ENCODE peak calls at places on chromosomes 7 and 10, in six cellular contexts. One of them, this sample, is unnamed.

GRCh38 chr7:134527979-134528371 is 608 bp downstream of the AKR1B10 start:
- DNase-seq in upper lobe of left lung: no peak
- DNase-seq in A549: no peak
- DNase-seq in GM12878: no peak
- DNase-seq in SK-N-SH: no peak
- DNase-seq in ovary: no peak
- DNase-seq in this sample: no peak

GRCh38 chr10:8037199-8037801 is 17.2 kb upstream of the GATA3 start:
- DNase-seq in upper lobe of left lung: no peak
- DNase-seq in A549: no peak
- DNase-seq in GM12878: no peak
- DNase-seq in SK-N-SH: no peak
- DNase-seq in ovary: no peak
- DNase-seq in this sample: no peak

GRCh38 chr7:149310113-149310836 is 48.3 kb downstream of the ZNF783 start:
- DNase-seq in upper lobe of left lung: no peak
- DNase-seq in A549: peak
- DNase-seq in GM12878: peak
- DNase-seq in SK-N-SH: peak
- DNase-seq in ovary: no peak
- DNase-seq in this sample: no peak

GRCh38 chr10:34739915-34740314 is 75.2 kb downstream of the PARD3 start:
- DNase-seq in upper lobe of left lung: peak
- DNase-seq in A549: no peak
- DNase-seq in GM12878: no peak
- DNase-seq in SK-N-SH: no peak
- DNase-seq in ovary: peak
- DNase-seq in this sample: no peak

GRCh38 chr7:104958278-104958903 is 55.6 kb upstream of the KMT2E start:
- DNase-seq in upper lobe of left lung: no peak
- DNase-seq in A549: no peak
- DNase-seq in GM12878: no peak
- DNase-seq in SK-N-SH: no peak
- DNase-seq in ovary: no peak
- DNase-seq in this sample: no peak

GRCh38 chr7:55188590-55189446 is 170.0 kb downstream of the EGFR start:
- DNase-seq in upper lobe of left lung: no peak
- DNase-seq in A549: no peak
- DNase-seq in GM12878: no peak
- DNase-seq in SK-N-SH: no peak
- DNase-seq in ovary: no peak
- DNase-seq in this sample: no peak

GRCh38 chr10:130924138-130924819 is 387.2 kb downstream of the TCERG1L start:
- DNase-seq in upper lobe of left lung: no peak
- DNase-seq in A549: no peak
- DNase-seq in GM12878: no peak
- DNase-seq in SK-N-SH: no peak
- DNase-seq in ovary: no peak
- DNase-seq in this sample: no peak

GRCh38 chr7:45709168-45710034 is 135.2 kb downstream of the ADCY1 start:
- DNase-seq in upper lobe of left lung: peak
- DNase-seq in A549: no peak
- DNase-seq in GM12878: no peak
- DNase-seq in SK-N-SH: no peak
- DNase-seq in ovary: no peak
- DNase-seq in this sample: no peak

GRCh38 chr7:100173806-100174495 is 3.2 kb downstream of the GPC2 start:
- DNase-seq in upper lobe of left lung: no peak
- DNase-seq in A549: no peak
- DNase-seq in GM12878: no peak
- DNase-seq in SK-N-SH: peak
- DNase-seq in ovary: no peak
- DNase-seq in this sample: no peak

GRCh38 chr7:120550494-120551048 is 277.6 kb downstream of the KCND2 start:
- DNase-seq in upper lobe of left lung: no peak
- DNase-seq in A549: no peak
- DNase-seq in GM12878: no peak
- DNase-seq in SK-N-SH: no peak
- DNase-seq in ovary: no peak
- DNase-seq in this sample: no peak

GRCh38 chr10:11359849-11360248 is 251.6 kb downstream of the USP6NL start:
- DNase-seq in upper lobe of left lung: no peak
- DNase-seq in A549: no peak
- DNase-seq in GM12878: no peak
- DNase-seq in SK-N-SH: no peak
- DNase-seq in ovary: no peak
- DNase-seq in this sample: no peak

GRCh38 chr7:8206950-8207349 is 55.0 kb downstream of the ICA1 start:
- DNase-seq in upper lobe of left lung: no peak
- DNase-seq in A549: no peak
- DNase-seq in GM12878: no peak
- DNase-seq in SK-N-SH: no peak
- DNase-seq in ovary: no peak
- DNase-seq in this sample: no peak

GRCh38 chr7:81887098-81887497 is 117.3 kb upstream of the HGF start:
- DNase-seq in upper lobe of left lung: no peak
- DNase-seq in A549: no peak
- DNase-seq in GM12878: peak
- DNase-seq in SK-N-SH: peak
- DNase-seq in ovary: no peak
- DNase-seq in this sample: no peak

DNA sequence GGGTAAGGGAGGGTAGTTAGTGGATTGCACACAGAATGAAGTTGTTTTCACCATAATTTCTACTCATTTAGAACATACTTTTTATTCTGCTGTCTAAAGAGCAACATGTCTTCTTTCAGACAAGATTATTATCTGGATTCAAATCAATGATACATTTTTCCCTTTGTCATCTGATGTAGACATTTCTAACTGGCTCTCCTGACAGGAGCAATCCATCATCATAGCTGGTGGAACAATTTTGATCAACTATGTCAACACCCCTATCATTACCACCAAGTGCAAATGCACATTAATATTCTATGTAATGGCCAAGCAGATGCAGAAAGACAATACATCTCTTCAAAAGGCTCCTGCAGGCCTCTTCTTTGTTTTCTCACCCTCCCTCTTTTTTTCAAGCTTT is 672.9 kb upstream of the LRRTM3 start:
- DNase-seq in upper lobe of left lung: no peak
- DNase-seq in A549: no peak
- DNase-seq in GM12878: no peak
- DNase-seq in SK-N-SH: no peak
- DNase-seq in ovary: no peak
- DNase-seq in this sample: no peak
- TF ChIP-seq EP300 in upper lobe of left lung: no peak
- TF ChIP-seq EP300 in A549: no peak
- TF ChIP-seq EP300 in GM12878: no peak
- TF ChIP-seq EP300 in SK-N-SH: no peak
- TF ChIP-seq EP300 in ovary: no peak
- TF ChIP-seq EP300 in this sample: no peak

GRCh38 chr7:43727494-43727893 is 1.8 kb downstream of the COA1 start:
- DNase-seq in upper lobe of left lung: no peak
- DNase-seq in A549: no peak
- DNase-seq in GM12878: no peak
- DNase-seq in SK-N-SH: no peak
- DNase-seq in ovary: no peak
- DNase-seq in this sample: no peak

GRCh38 chr7:43729924-43730248 is 563 bp upstream of the COA1 start:
- DNase-seq in upper lobe of left lung: no peak
- DNase-seq in A549: no peak
- DNase-seq in GM12878: no peak
- DNase-seq in SK-N-SH: no peak
- DNase-seq in ovary: no peak
- DNase-seq in this sample: no peak

GRCh38 chr7:43727003-43727402 is 2.3 kb downstream of the COA1 start:
- DNase-seq in upper lobe of left lung: no peak
- DNase-seq in A549: no peak
- DNase-seq in GM12878: no peak
- DNase-seq in SK-N-SH: no peak
- DNase-seq in ovary: no peak
- DNase-seq in this sample: no peak

GRCh38 chr7:43726466-43726865 is 2.9 kb downstream of the COA1 start:
- DNase-seq in upper lobe of left lung: no peak
- DNase-seq in A549: no peak
- DNase-seq in GM12878: no peak
- DNase-seq in SK-N-SH: no peak
- DNase-seq in ovary: no peak
- DNase-seq in this sample: no peak

GRCh38 chr7:43729214-43729923 is at the start of gene COA1:
- DNase-seq in upper lobe of left lung: peak
- DNase-seq in A549: peak
- DNase-seq in GM12878: peak
- DNase-seq in SK-N-SH: peak
- DNase-seq in ovary: peak
- DNase-seq in this sample: peak
- TF ChIP-seq EP300 in upper lobe of left lung: no peak
- TF ChIP-seq EP300 in A549: no peak
- TF ChIP-seq EP300 in GM12878: no peak
- TF ChIP-seq EP300 in SK-N-SH: no peak
- TF ChIP-seq EP300 in ovary: no peak
- TF ChIP-seq EP300 in this sample: no peak

GRCh38 chr10:125113661-125114388 is 46.5 kb downstream of the CTBP2 start:
- DNase-seq in upper lobe of left lung: no peak
- DNase-seq in A549: no peak
- DNase-seq in GM12878: no peak
- DNase-seq in SK-N-SH: no peak
- DNase-seq in ovary: no peak
- DNase-seq in this sample: peak
- TF ChIP-seq EP300 in upper lobe of left lung: no peak
- TF ChIP-seq EP300 in A549: no peak
- TF ChIP-seq EP300 in GM12878: no peak
- TF ChIP-seq EP300 in SK-N-SH: no peak
- TF ChIP-seq EP300 in ovary: no peak
- TF ChIP-seq EP300 in this sample: no peak

GRCh38 chr10:32229170-32229569 is 117.8 kb downstream of the EPC1 start:
- DNase-seq in upper lobe of left lung: no peak
- DNase-seq in A549: no peak
- DNase-seq in GM12878: no peak
- DNase-seq in SK-N-SH: no peak
- DNase-seq in ovary: no peak
- DNase-seq in this sample: no peak
- TF ChIP-seq EP300 in upper lobe of left lung: no peak
- TF ChIP-seq EP300 in A549: no peak
- TF ChIP-seq EP300 in GM12878: no peak
- TF ChIP-seq EP300 in SK-N-SH: no peak
- TF ChIP-seq EP300 in ovary: no peak
- TF ChIP-seq EP300 in this sample: no peak

GRCh38 chr10:110775022-110775379 is 96.7 kb upstream of the PDCD4 start:
- DNase-seq in upper lobe of left lung: no peak
- DNase-seq in A549: peak
- DNase-seq in GM12878: no peak
- DNase-seq in SK-N-SH: no peak
- DNase-seq in ovary: no peak
- DNase-seq in this sample: no peak
- TF ChIP-seq EP300 in upper lobe of left lung: no peak
- TF ChIP-seq EP300 in A549: no peak
- TF ChIP-seq EP300 in GM12878: no peak
- TF ChIP-seq EP300 in SK-N-SH: no peak
- TF ChIP-seq EP300 in ovary: no peak
- TF ChIP-seq EP300 in this sample: no peak

GRCh38 chr7:39217752-39218151 is 240.0 kb downstream of the POU6F2 start:
- DNase-seq in upper lobe of left lung: no peak
- DNase-seq in A549: no peak
- DNase-seq in GM12878: no peak
- DNase-seq in SK-N-SH: no peak
- DNase-seq in ovary: no peak
- DNase-seq in this sample: no peak
- TF ChIP-seq EP300 in upper lobe of left lung: no peak
- TF ChIP-seq EP300 in A549: no peak
- TF ChIP-seq EP300 in GM12878: no peak
- TF ChIP-seq EP300 in SK-N-SH: no peak
- TF ChIP-seq EP300 in ovary: no peak
- TF ChIP-seq EP300 in this sample: no peak

GRCh38 chr7:50671397-50671796 is 106.2 kb upstream of the DDC start:
- DNase-seq in upper lobe of left lung: no peak
- DNase-seq in A549: no peak
- DNase-seq in GM12878: no peak
- DNase-seq in SK-N-SH: no peak
- DNase-seq in ovary: no peak
- DNase-seq in this sample: no peak
- TF ChIP-seq EP300 in upper lobe of left lung: no peak
- TF ChIP-seq EP300 in A549: no peak
- TF ChIP-seq EP300 in GM12878: no peak
- TF ChIP-seq EP300 in SK-N-SH: no peak
- TF ChIP-seq EP300 in ovary: no peak
- TF ChIP-seq EP300 in this sample: no peak

GRCh38 chr10:103506061-103506460 is 12.6 kb downstream of the NEURL1 start:
- DNase-seq in upper lobe of left lung: no peak
- DNase-seq in A549: no peak
- DNase-seq in GM12878: no peak
- DNase-seq in SK-N-SH: peak
- DNase-seq in ovary: no peak
- DNase-seq in this sample: no peak

GRCh38 chr10:103507235-103508191 is 14.0 kb downstream of the NEURL1 start:
- DNase-seq in upper lobe of left lung: no peak
- DNase-seq in A549: no peak
- DNase-seq in GM12878: no peak
- DNase-seq in SK-N-SH: peak
- DNase-seq in ovary: no peak
- DNase-seq in this sample: no peak

GRCh38 chr10:103502849-103503660 is 9.6 kb downstream of the NEURL1 start:
- DNase-seq in upper lobe of left lung: no peak
- DNase-seq in A549: no peak
- DNase-seq in GM12878: no peak
- DNase-seq in SK-N-SH: peak
- DNase-seq in ovary: no peak
- DNase-seq in this sample: no peak

GRCh38 chr10:103501186-103501585 is 7.7 kb downstream of the NEURL1 start:
- DNase-seq in upper lobe of left lung: no peak
- DNase-seq in A549: no peak
- DNase-seq in GM12878: no peak
- DNase-seq in SK-N-SH: no peak
- DNase-seq in ovary: no peak
- DNase-seq in this sample: no peak

DNA sequence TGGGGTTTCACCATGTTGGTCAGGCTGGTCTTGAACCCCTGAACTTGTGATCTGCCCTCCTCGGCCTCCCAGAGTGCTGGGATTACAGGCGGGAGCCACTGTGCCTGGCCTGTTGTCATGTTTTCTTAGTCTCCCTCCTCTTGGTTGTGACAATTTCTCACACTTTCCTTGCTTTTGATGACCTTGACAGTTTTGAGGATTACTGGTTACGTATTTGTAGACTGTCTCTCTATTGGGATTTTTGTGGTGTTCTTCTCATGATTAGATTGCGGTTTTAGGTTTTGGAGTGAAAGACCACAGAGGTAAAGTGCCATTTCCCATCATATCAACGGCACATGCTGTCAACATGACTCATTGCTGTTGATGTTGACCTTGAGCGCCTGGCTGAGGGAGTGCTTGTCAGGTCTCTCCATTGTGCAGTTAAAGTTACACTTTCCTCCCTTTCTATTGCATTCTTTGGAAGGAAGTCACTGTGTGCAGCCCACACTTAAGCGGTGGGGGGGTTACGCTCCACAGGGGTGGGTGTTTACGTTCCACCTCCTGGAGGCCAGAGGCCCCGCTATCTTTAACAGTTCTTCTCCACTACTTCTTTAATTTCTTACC is 10.8 kb downstream of the NEURL1 start:
- DNase-seq in upper lobe of left lung: no peak
- DNase-seq in A549: peak
- DNase-seq in GM12878: peak
- DNase-seq in SK-N-SH: peak
- DNase-seq in ovary: peak
- DNase-seq in this sample: no peak
- TF ChIP-seq EP300 in upper lobe of left lung: no peak
- TF ChIP-seq EP300 in A549: no peak
- TF ChIP-seq EP300 in GM12878: no peak
- TF ChIP-seq EP300 in SK-N-SH: no peak
- TF ChIP-seq EP300 in ovary: no peak
- TF ChIP-seq EP300 in this sample: no peak